ENCODE peak calls at places on chromosomes 12 and 14, in four cellular contexts. O, B, D and J are unnamed samples.

GRCh38 chr14:100604709-100605108 is 17.5 kb upstream of the BEGAIN start:
- DNase-seq in O (no peak), B (no peak), D (no peak), J (no peak)

GRCh38 chr12:31815096-31815495 is 86.3 kb upstream of the AMN1 start:
- DNase-seq in O (no peak), B (no peak), D (no peak), J (no peak)

GRCh38 chr12:107091989-107092641 is 1.2 kb downstream of the CRY1 start:
- DNase-seq in O (peak), B (peak), D (peak), J (no peak)

GRCh38 chr12:40145896-40146295 is 40.0 kb upstream of the SLC2A13 start:
- DNase-seq in O (peak), B (no peak), D (no peak), J (no peak)

GRCh38 chr14:99261916-99262787 is 9.8 kb downstream of the BCL11B start:
- DNase-seq in O (no peak), B (no peak), D (no peak), J (no peak)

GRCh38 chr12:40892528-40892927 is 200.3 kb downstream of the CNTN1 start:
- DNase-seq in O (no peak), B (no peak), D (no peak), J (no peak)

GRCh38 chr12:29086325-29087271 is 62.5 kb upstream of the FAR2 start:
- DNase-seq in O (no peak), B (no peak), D (no peak), J (no peak)

GRCh38 chr14:43166163-43166562 is 1340.9 kb downstream of the FSCB start:
- DNase-seq in O (no peak), B (no peak), D (no peak), J (no peak)

GRCh38 chr12:47981496-47982260 is 18.3 kb downstream of the TMEM106C start:
- DNase-seq in O (peak), B (no peak), D (no peak), J (no peak)

GRCh38 chr14:64915797-64916196 is 1.5 kb downstream of the CHURC1 start:
- DNase-seq in O (no peak), B (no peak), D (no peak), J (no peak)

GRCh38 chr12:108514973-108515814 is at the start of gene FICD:
- DNase-seq in O (peak), B (peak), D (peak), J (peak)

GRCh38 chr14:69355955-69356321 is 42.2 kb downstream of the ERH start:
- DNase-seq in O (no peak), B (no peak), D (no peak), J (no peak)

GRCh38 chr12:123126294-123127144 is 24.4 kb downstream of the PITPNM2 start:
- DNase-seq in O (peak), B (no peak), D (no peak), J (no peak)

GRCh38 chr12:9163392-9163791 is 44.8 kb downstream of the PZP start:
- DNase-seq in O (no peak), B (no peak), D (no peak), J (no peak)

GRCh38 chr12:53696285-53696654 is 20.4 kb upstream of the ATP5MC2 start:
- DNase-seq in O (peak), B (peak), D (peak), J (peak)

GRCh38 chr14:68703093-68703492 is 89.8 kb downstream of the ZFP36L1 start:
- DNase-seq in O (peak), B (no peak), D (no peak), J (no peak)

GRCh38 chr14:20278414-20278813 is 27.3 kb downstream of the TTC5 start:
- DNase-seq in O (no peak), B (no peak), D (peak), J (no peak)

GRCh38 chr12:124520896-124521295 is 46.5 kb downstream of the NCOR2 start:
- DNase-seq in O (no peak), B (no peak), D (no peak), J (no peak)

GRCh38 chr12:116855744-116856470 is 25.3 kb downstream of the HRK start:
- DNase-seq in O (no peak), B (no peak), D (no peak), J (no peak)

GRCh38 chr12:5856692-5857091 is 88.4 kb downstream of the ANO2 start:
- DNase-seq in O (no peak), B (no peak), D (no peak), J (no peak)

GRCh38 chr14:105118646-105119409 is 49.7 kb downstream of the JAG2 start:
- DNase-seq in O (no peak), B (no peak), D (no peak), J (no peak)

GRCh38 chr14:32940066-32940651 is 1.5 kb downstream of the NPAS3 start:
- DNase-seq in O (no peak), B (no peak), D (no peak), J (no peak)

GRCh38 chr12:47698631-47699030 is 7.2 kb downstream of the RPAP3 start:
- DNase-seq in O (no peak), B (no peak), D (no peak), J (no peak)

GRCh38 chr12:118185602-118186397 is 49.9 kb downstream of the PEBP1 start:
- DNase-seq in O (no peak), B (no peak), D (no peak), J (no peak)

GRCh38 chr12:108629824-108630476 is 3.7 kb downstream of the SELPLG start:
- DNase-seq in O (peak), B (no peak), D (no peak), J (no peak)

GRCh38 chr14:66228267-66228970 is 257.8 kb upstream of the CCDC196 start:
- DNase-seq in O (no peak), B (no peak), D (no peak), J (no peak)

GRCh38 chr14:61322011-61322798 is 826 bp downstream of the PRKCH start:
- DNase-seq in O (no peak), B (no peak), D (peak), J (no peak)

GRCh38 chr12:111270128-111270651 is 98.7 kb downstream of the PHETA1 start:
- DNase-seq in O (no peak), B (no peak), D (no peak), J (no peak)

GRCh38 chr12:116958402-116959197 is 47.9 kb downstream of the FBXW8 start:
- DNase-seq in O (no peak), B (no peak), D (no peak), J (no peak)

GRCh38 chr12:92802906-92803305 is 100.1 kb downstream of the PLEKHG7 start:
- DNase-seq in O (no peak), B (no peak), D (no peak), J (no peak)

GRCh38 chr12:92803921-92804320 is 101.1 kb downstream of the PLEKHG7 start:
- DNase-seq in O (no peak), B (no peak), D (no peak), J (no peak)
- TF ChIP-seq TAF1 in O (no peak), B (no peak), D (no peak), J (no peak)

DNA sequence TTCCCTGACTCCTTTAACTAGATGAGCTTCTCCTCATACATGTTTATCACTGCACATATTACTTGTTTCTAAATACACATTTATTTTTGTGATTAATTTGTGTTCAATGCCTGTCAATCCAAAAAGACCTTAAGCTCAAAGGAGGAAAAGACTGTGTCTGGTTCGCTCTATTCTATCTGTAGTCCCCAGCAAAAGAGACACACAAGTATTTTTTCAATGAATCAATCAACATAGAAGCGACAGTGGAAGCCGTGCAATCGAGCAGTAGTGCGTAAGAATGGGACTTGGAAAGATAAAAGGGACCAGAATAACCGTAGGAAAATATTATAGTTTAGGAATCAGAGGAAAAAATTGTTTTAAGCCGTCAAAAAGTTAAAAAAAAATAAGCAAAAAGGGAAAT is 951 bp downstream of the WDHD1 start:
- DNase-seq in O (no peak), B (no peak), D (no peak), J (no peak)
- TF ChIP-seq TAF1 in O (no peak), B (no peak), D (no peak), J (no peak)

GRCh38 chr14:24135584-24135833 is 485 bp upstream of the PSME1 start:
- DNase-seq in O (no peak), B (no peak), D (no peak), J (no peak)
- TF ChIP-seq TAF1 in O (no peak), B (no peak), D (no peak), J (no peak)

GRCh38 chr14:44732144-44732543 is 225.1 kb upstream of the FSCB start:
- DNase-seq in O (no peak), B (no peak), D (no peak), J (no peak)
- TF ChIP-seq TAF1 in O (no peak), B (no peak), D (no peak), J (no peak)

GRCh38 chr12:15710860-15711510 is 78.2 kb downstream of the EPS8 start:
- DNase-seq in O (no peak), B (no peak), D (no peak), J (no peak)
- TF ChIP-seq TAF1 in O (no peak), B (no peak), D (no peak), J (no peak)

DNA sequence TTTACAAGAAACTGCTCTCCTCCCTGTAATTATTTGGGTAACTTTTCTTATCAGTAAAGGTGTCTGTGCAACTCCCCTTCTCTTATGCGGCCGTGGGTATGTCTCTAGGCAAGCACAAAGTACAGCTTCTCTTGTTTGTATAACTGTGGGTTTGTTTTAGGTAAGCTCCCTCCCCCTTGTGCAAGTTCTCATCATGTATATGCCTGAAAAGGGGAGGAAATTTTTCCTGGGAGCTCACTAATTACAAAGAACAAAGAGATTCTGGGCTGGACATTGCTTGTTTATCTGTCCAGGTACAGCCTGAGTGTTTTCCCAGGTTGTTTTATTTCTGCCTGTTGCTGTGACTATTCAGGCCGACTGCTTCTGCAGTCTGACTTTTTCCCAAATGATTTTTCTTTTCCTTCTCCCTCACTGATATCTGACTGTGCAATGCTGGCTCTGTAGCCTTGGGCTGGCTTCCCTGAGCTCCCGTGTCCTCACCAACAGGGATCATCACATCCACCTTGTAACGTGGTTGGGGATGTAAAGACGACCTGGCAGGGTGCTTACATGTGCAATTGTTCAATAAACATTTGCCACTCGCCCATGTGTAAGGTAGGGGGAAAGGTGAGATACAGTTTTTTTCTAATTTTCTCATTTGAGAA is 916.5 kb downstream of the AACS start:
- DNase-seq in O (no peak), B (no peak), D (no peak), J (no peak)
- TF ChIP-seq TAF1 in O (no peak), B (no peak), D (no peak), J (no peak)

GRCh38 chr14:49860988-49861387 is 8.4 kb upstream of the NEMF start:
- DNase-seq in O (no peak), B (no peak), D (no peak), J (no peak)

GRCh38 chr14:49861923-49862673 is 9.5 kb upstream of the NEMF start:
- DNase-seq in O (peak), B (no peak), D (peak), J (no peak)

GRCh38 chr14:49858383-49858782 is 5.8 kb upstream of the NEMF start:
- DNase-seq in O (no peak), B (no peak), D (no peak), J (no peak)

GRCh38 chr14:49863483-49864262 is 11.1 kb upstream of the NEMF start:
- DNase-seq in O (peak), B (no peak), D (peak), J (no peak)

GRCh38 chr14:49861581-49861922 is 9.0 kb upstream of the NEMF start:
- DNase-seq in O (no peak), B (no peak), D (peak), J (no peak)
- TF ChIP-seq TAF1 in O (no peak), B (no peak), D (no peak), J (no peak)

GRCh38 chr12:32895688-32896437 is 714 bp downstream of the PKP2 start:
- DNase-seq in O (peak), B (no peak), D (no peak), J (no peak)
- TF ChIP-seq TAF1 in O (no peak), B (no peak), D (no peak), J (no peak)

GRCh38 chr14:74510955-74511354 is 17.4 kb downstream of the ISCA2 start:
- DNase-seq in O (no peak), B (no peak), D (no peak), J (no peak)
- TF ChIP-seq TAF1 in O (no peak), B (no peak), D (no peak), J (no peak)

GRCh38 chr12:34603382-34604035 is 581.2 kb downstream of the ALG10 start:
- DNase-seq in O (peak), B (no peak), D (peak), J (no peak)
- TF ChIP-seq TAF1 in O (no peak), B (no peak), D (no peak), J (no peak)